ENCODE peak calls at places on chromosome 17, in eight cellular contexts. J is heart left ventricle, O is A549, C is prostate gland, G is adrenal gland, P is testis, A is sigmoid colon, W is uterus. K is an unnamed sample.

GRCh38 chr17:40122944-40123810 is 1.4 kb downstream of the MSL1 start:
- DNase-seq in W (peak), O (peak), J (peak), A (no peak), P (peak), C (peak), G (peak), K (peak)

GRCh38 chr17:59332890-59333377 is 1.5 kb downstream of the YPEL2 start:
- DNase-seq in O (no peak), W (peak), A (peak), J (no peak), G (peak), P (peak), C (peak), K (peak)

GRCh38 chr17:48335858-48336500 is 94.0 kb downstream of the SKAP1 start:
- DNase-seq in J (no peak), G (no peak), W (no peak), O (peak), A (no peak), P (no peak), C (no peak), K (peak)

GRCh38 chr17:17613708-17614114 is 22.2 kb upstream of the PEMT start:
- DNase-seq in G (peak), J (peak), P (peak), O (peak), C (peak), A (no peak), W (peak), K (peak)

GRCh38 chr17:64320613-64321553 is 57.8 kb upstream of the TEX2 start:
- DNase-seq in W (peak), J (peak), O (peak), A (peak), C (peak), G (peak), P (peak), K (peak)

GRCh38 chr17:50672831-50673551 is 34.7 kb downstream of the ANKRD40 start:
- DNase-seq in W (no peak), O (no peak), J (peak), C (peak), A (peak), G (peak), P (no peak), K (no peak)

GRCh38 chr17:35816723-35817122 is 7.4 kb downstream of the TAF15 start:
- DNase-seq in A (no peak), W (no peak), C (no peak), J (no peak), P (no peak), G (no peak), O (no peak), K (no peak)

GRCh38 chr17:46013502-46014165 is 14.6 kb downstream of the STH start:
- DNase-seq in A (no peak), J (no peak), W (no peak), C (no peak), O (no peak), G (no peak), P (no peak), K (no peak)

GRCh38 chr17:39144414-39144813 is 7.0 kb downstream of the PLXDC1 start:
- DNase-seq in C (peak), G (peak), J (peak), O (no peak), A (peak), W (peak), P (peak), K (no peak)

GRCh38 chr17:62895650-62896301 is 70.3 kb upstream of the TANC2 start:
- DNase-seq in C (no peak), P (no peak), W (no peak), J (no peak), O (no peak), G (peak), A (no peak), K (no peak)

GRCh38 chr17:65170839-65171238 is 33.7 kb downstream of the RGS9 start:
- DNase-seq in A (no peak), P (no peak), C (peak), G (no peak), W (no peak), O (peak), J (no peak), K (no peak)

GRCh38 chr17:81134064-81134781 is 31.1 kb upstream of the PVALEF start:
- DNase-seq in J (no peak), P (no peak), A (no peak), O (no peak), W (no peak), C (no peak), G (no peak), K (no peak)

GRCh38 chr17:38897671-38898290 is 27.6 kb upstream of the LASP1NB start:
- DNase-seq in J (no peak), O (no peak), G (no peak), W (no peak), P (no peak), C (no peak), A (no peak), K (no peak)

GRCh38 chr17:79745641-79746105 is 14.9 kb downstream of the ENPP7 start:
- DNase-seq in O (no peak), J (no peak), G (no peak), W (no peak), P (no peak), C (no peak), A (no peak), K (no peak)

GRCh38 chr17:70278846-70279465 is 109.6 kb downstream of the KCNJ2 start:
- DNase-seq in W (no peak), J (no peak), O (no peak), A (no peak), G (no peak), C (no peak), P (no peak), K (no peak)

GRCh38 chr17:82859431-82860403 is 19.9 kb upstream of the ZNF750 start:
- DNase-seq in J (no peak), W (peak), O (peak), P (no peak), A (no peak), G (peak), C (no peak), K (peak)

GRCh38 chr17:75232786-75233185 is 27.3 kb downstream of the NUP85 start:
- DNase-seq in A (no peak), G (no peak), C (no peak), P (no peak), W (no peak), J (no peak), O (no peak), K (no peak)

GRCh38 chr17:65942592-65942991 is 249.3 kb downstream of the CEP112 start:
- DNase-seq in J (no peak), C (no peak), P (no peak), W (no peak), A (no peak), G (no peak), O (no peak), K (no peak)

GRCh38 chr17:31008374-31009035 is 37.7 kb downstream of the RNF135 start:
- DNase-seq in W (peak), A (peak), C (peak), J (peak), P (peak), G (peak), O (no peak), K (peak)

GRCh38 chr17:82338858-82339633 is 5.5 kb upstream of the SECTM1 start:
- DNase-seq in G (peak), J (no peak), P (peak), A (peak), W (peak), C (peak), O (peak), K (no peak)

GRCh38 chr17:17515921-17516295 is 19.7 kb upstream of the RASD1 start:
- DNase-seq in A (no peak), C (no peak), O (no peak), G (no peak), W (no peak), J (no peak), P (no peak), K (peak)

GRCh38 chr17:1134634-1135324 is 45.0 kb downstream of the ABR start:
- DNase-seq in C (no peak), P (no peak), W (no peak), O (no peak), J (peak), G (no peak), A (no peak), K (no peak)

GRCh38 chr17:45156242-45156641 is 5.4 kb upstream of the HEXIM2 start:
- DNase-seq in W (no peak), P (no peak), A (no peak), G (no peak), O (no peak), C (no peak), J (no peak), K (no peak)

GRCh38 chr17:43399839-43400328 is 1.1 kb downstream of the ARL4D start:
- DNase-seq in A (peak), G (no peak), C (no peak), W (no peak), P (peak), O (peak), J (no peak), K (no peak)

GRCh38 chr17:50539762-50540440 is 7.1 kb upstream of the SPATA20 start:
- DNase-seq in O (peak), C (peak), A (no peak), G (no peak), J (no peak), P (no peak), W (no peak), K (no peak)

GRCh38 chr17:46870116-46870803 is 18.9 kb downstream of the WNT9B start:
- DNase-seq in J (no peak), G (no peak), C (no peak), P (no peak), A (no peak), O (peak), W (no peak), K (no peak)

GRCh38 chr17:63685578-63685977 is 14.3 kb downstream of the LIMD2 start:
- DNase-seq in O (no peak), W (no peak), C (no peak), A (no peak), P (no peak), J (no peak), G (no peak), K (no peak)

GRCh38 chr17:16282522-16282921 is 65.5 kb downstream of the PIGL start:
- DNase-seq in P (no peak), O (peak), A (no peak), C (no peak), J (no peak), G (no peak), W (no peak), K (no peak)

GRCh38 chr17:915416-916201 is 64.0 kb downstream of the NXN start:
- DNase-seq in G (no peak), A (no peak), J (peak), W (peak), P (no peak), C (no peak), O (no peak), K (no peak)

GRCh38 chr17:39923836-39924690 is 3.3 kb downstream of the ORMDL3 start:
- DNase-seq in P (no peak), W (no peak), O (no peak), J (no peak), A (no peak), C (no peak), G (no peak), K (no peak)

GRCh38 chr17:8832711-8833352 is 33.7 kb upstream of the MFSD6L start:
- DNase-seq in G (no peak), J (no peak), W (no peak), P (peak), A (no peak), O (peak), C (no peak), K (peak)

GRCh38 chr17:78342438-78343098 is 17.3 kb downstream of the SOCS3 start:
- DNase-seq in C (no peak), P (peak), G (peak), O (peak), A (peak), J (peak), W (peak), K (peak)

GRCh38 chr17:78343433-78344201 is 16.3 kb downstream of the SOCS3 start:
- DNase-seq in C (no peak), O (no peak), J (no peak), A (no peak), P (no peak), W (no peak), G (no peak), K (peak)

GRCh38 chr17:78340183-78340955 is 19.5 kb downstream of the SOCS3 start:
- DNase-seq in O (no peak), P (no peak), C (no peak), G (no peak), A (no peak), J (no peak), W (no peak), K (no peak)

GRCh38 chr17:78343099-78343432 is 16.8 kb downstream of the SOCS3 start:
- DNase-seq in G (peak), W (peak), P (peak), J (peak), O (no peak), C (no peak), A (peak), K (peak)

DNA sequence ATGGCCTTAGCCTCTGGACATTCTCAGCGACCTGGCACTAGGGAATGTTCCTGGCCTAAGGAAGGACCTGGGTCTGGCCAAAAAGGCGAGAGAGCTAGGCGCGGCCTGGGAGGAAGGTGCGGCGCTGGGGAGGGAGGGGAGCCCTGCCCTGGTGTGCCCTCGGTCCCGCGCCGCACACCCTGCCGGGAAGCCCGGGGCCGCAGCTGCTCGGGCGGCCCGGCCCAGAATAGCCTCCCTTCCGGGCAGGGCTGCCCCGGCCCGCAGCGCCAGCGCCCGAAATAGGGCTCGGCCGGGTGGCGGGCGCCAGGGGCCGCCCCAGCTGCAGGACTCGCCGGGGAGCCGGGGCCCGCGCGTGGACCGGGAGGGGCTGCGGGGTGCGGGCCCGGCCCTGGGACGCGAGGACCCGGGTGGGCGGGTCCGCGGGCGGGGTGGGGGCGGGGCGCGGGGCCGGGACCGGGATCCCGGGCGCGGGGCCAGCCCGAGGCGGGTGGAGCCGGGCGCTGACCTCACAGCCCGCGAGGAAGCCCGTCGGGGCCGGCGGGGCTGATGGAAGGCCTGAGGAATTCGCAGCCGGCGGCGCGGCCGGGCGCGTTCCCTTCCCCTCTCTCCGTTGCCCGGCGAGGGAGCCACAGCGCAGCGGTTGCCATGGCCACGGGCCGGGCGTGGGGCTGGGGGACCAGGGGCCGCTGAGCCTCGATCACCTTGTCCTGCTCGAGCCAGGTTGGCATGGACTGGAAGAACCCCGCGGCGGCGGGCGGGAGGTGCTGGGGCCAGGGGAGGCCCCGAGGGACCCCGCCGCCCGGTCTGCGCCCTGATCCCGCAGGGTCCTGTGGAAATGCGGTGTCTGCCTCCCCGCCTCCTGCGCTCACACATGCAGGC is 18.1 kb downstream of the SOCS3 start:
- DNase-seq in P (peak), A (peak), J (peak), C (peak), G (peak), O (peak), W (peak), K (no peak)
- TF ChIP-seq POLR2A in P (no peak), A (no peak), J (no peak), C (peak), G (peak), O (peak), W (peak), K (no peak)

GRCh38 chr17:36858119-36859002 is 78.9 kb upstream of the LHX1 start:
- DNase-seq in P (no peak), C (no peak), A (no peak), J (no peak), O (no peak), W (no peak), G (no peak), K (no peak)
- TF ChIP-seq CTCF in P (no peak), C (no peak), A (no peak), J (no peak), O (no peak), W (no peak), G (no peak), K (no peak)

GRCh38 chr17:41315204-41315794 is at the start of gene KRTAP17-1:
- DNase-seq in G (no peak), C (no peak), W (no peak), J (no peak), P (no peak), A (no peak), O (no peak), K (no peak)

GRCh38 chr17:41311111-41311510 is 2.0 kb upstream of the KRTAP16-1 start:
- DNase-seq in J (no peak), O (no peak), G (no peak), A (no peak), C (no peak), P (no peak), W (no peak), K (no peak)

GRCh38 chr17:41315814-41316430 is 412 bp upstream of the KRTAP17-1 start:
- DNase-seq in P (no peak), J (no peak), A (no peak), O (no peak), G (no peak), C (no peak), W (no peak), K (no peak)
- H3K4me3 ChIP-seq in P (no peak), J (no peak), A (no peak), O (no peak), G (no peak), C (no peak), W (no peak), K (no peak)

GRCh38 chr17:28335959-28336871 is 654 bp downstream of the TNFAIP1 start:
- DNase-seq in O (peak), J (peak), A (peak), P (peak), C (peak), G (peak), W (peak), K (peak)
- TF ChIP-seq POLR2A in O (no peak), J (no peak), A (no peak), P (no peak), C (peak), G (peak), W (no peak), K (no peak)

DNA sequence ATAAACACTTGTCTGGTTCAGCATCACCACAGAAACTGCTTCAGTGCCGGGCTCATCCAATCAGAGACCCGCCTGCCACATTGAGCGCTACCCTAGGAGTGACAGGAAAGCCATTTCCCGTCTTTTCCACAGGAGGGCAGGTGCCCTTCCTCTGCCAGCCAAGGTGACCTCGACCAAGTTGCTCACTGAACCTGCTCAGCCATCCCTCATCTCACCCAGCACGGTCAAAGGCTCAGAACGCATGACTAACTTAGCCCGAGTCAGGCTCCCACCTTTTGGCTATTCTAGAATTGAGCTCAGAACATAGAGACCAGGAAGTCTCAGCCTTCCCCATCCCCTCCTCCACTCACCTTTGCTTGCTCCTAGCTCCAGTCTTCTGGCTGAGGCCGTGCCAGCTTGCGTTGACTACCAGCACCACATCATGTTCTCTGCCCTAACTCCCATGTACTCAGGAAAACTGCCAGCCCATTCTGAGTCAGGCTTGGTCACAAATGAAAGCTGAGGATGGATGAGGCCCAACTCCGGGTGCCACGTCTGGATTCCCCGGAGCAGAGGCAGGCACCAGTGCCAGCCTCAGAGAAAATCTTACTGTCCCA is 15.6 kb downstream of the MRPS23 start:
- DNase-seq in A (peak), W (no peak), J (no peak), P (peak), C (peak), O (no peak), G (peak), K (no peak)
- TF ChIP-seq CTCF in A (no peak), W (no peak), J (no peak), P (no peak), C (peak), O (no peak), G (peak), K (no peak)

DNA sequence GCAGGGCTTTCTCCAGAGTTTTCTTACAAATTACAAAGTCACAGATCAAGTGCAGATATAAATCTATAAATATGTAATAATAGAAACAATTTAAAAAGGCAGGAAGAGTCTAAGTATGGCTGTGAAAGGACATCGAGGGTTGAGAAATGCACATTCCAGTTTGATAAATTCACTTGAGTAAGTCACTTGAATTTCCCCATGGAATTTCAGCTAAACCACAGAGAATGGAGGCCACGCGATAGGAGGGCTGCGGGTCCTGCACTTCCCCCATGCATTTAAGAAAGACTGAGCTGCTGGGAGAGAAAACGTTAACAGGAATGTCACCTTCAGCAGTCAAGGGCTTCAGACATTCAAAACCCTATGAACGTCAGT is 6.1 kb upstream of the MXRA7 start:
- DNase-seq in A (no peak), G (no peak), P (no peak), O (no peak), C (no peak), J (no peak), W (no peak), K (peak)
- H3K4me3 ChIP-seq in A (no peak), G (no peak), P (no peak), O (no peak), C (no peak), J (no peak), W (no peak), K (no peak)

GRCh38 chr17:4997302-4998026 is at the start of the genes INCA1 and KIF1C:
- DNase-seq in C (peak), O (peak), P (peak), G (peak), W (peak), A (peak), J (peak), K (peak)
- TF ChIP-seq POLR2A in C (peak), O (peak), P (peak), G (peak), W (peak), A (peak), J (no peak), K (peak)

K was measured in NB4.